ENCODE peak calls at places on chromosomes 16 and 17, in eight cellular contexts. M is GM19239; U is stimulated activated CD4-positive, alpha-beta T cell treated with anti-CD3 and anti-CD28 coated beads, Interleukin-2, amount 100 ng/mL, for 48 hours; L is uterus; I is NCI-H1436; B is effector memory CD4-positive, alpha-beta T cell; Z is RWPE2; X is EH. Q is an unnamed sample.

GRCh38 chr17:49548506-49549310 is 27.0 kb upstream of the NXPH3 start:
- DNase-seq in M (no peak), B (no peak), Z (no peak), L (no peak), U (no peak), I (peak; percentile 39), X (peak; percentile 52), Q (no peak)

GRCh38 chr17:27569257-27569722 is 61.7 kb upstream of the LGALS9 start:
- DNase-seq in B (peak; percentile 30), X (peak; percentile 44), I (no peak), U (peak; percentile 56), Z (no peak), L (no peak), M (peak; percentile 39), Q (no peak)

GRCh38 chr16:60310836-60311445 is 1576.8 kb upstream of the GOT2 start:
- DNase-seq in Z (no peak), B (no peak), L (no peak), U (no peak), I (no peak), M (no peak), X (no peak), Q (no peak)

GRCh38 chr16:66324785-66325184 is 41.7 kb upstream of the CDH5 start:
- DNase-seq in L (no peak), I (peak; percentile 30), Z (no peak), M (no peak), B (no peak), X (no peak), U (no peak), Q (no peak)

GRCh38 chr16:64738321-64738960 is 383.4 kb downstream of the CDH11 start:
- DNase-seq in L (no peak), Z (no peak), B (no peak), I (no peak), M (no peak), X (peak; percentile 89), U (no peak), Q (no peak)

GRCh38 chr16:88374736-88375135 is 8.0 kb upstream of the ZNF469 start:
- DNase-seq in Z (peak; percentile 45), U (no peak), M (no peak), L (no peak), I (no peak), B (no peak), X (no peak), Q (peak; percentile 49)

GRCh38 chr16:14020141-14020540 is 51.0 kb upstream of the MRTFB start:
- DNase-seq in I (no peak), U (no peak), M (no peak), B (no peak), Z (no peak), X (no peak), L (no peak), Q (no peak)

GRCh38 chr17:15341385-15341849 is at the start of gene TEKT3:
- DNase-seq in M (peak; percentile 12), U (peak; percentile 6), Z (no peak), I (no peak), X (peak; percentile 74), B (no peak), L (peak; percentile 87), Q (peak; percentile 93)

GRCh38 chr17:50883850-50884291 is 17.7 kb upstream of the TOB1 start:
- DNase-seq in U (no peak), M (no peak), I (no peak), X (no peak), Z (no peak), L (no peak), B (no peak), Q (no peak)

GRCh38 chr16:72612271-72612670 is 435.7 kb downstream of the ZFHX3 start:
- DNase-seq in L (no peak), U (no peak), Z (no peak), B (no peak), M (no peak), I (no peak), X (peak; percentile 36), Q (no peak)

GRCh38 chr17:48027322-48027981 is 10.1 kb downstream of the COPZ2 start:
- DNase-seq in X (no peak), Z (peak; percentile 39), I (no peak), U (no peak), M (no peak), B (no peak), L (no peak), Q (peak; percentile 50)

GRCh38 chr16:50234771-50235556 is 31.4 kb upstream of the ADCY7 start:
- DNase-seq in X (peak; percentile 67), U (no peak), L (no peak), I (no peak), B (no peak), Z (no peak), M (no peak), Q (no peak)

GRCh38 chr17:65742433-65743312 is 181.2 kb upstream of the AXIN2 start:
- DNase-seq in L (no peak), Z (no peak), M (no peak), B (no peak), U (no peak), X (peak; percentile 92), I (no peak), Q (no peak)

GRCh38 chr17:31274252-31274651 is 22.8 kb downstream of the OMG start:
- DNase-seq in L (no peak), I (peak; percentile 18), M (no peak), Z (no peak), U (no peak), B (no peak), X (peak; percentile 52), Q (no peak)

GRCh38 chr16:85326794-85327181 is 214.5 kb upstream of the CIBAR2 start:
- DNase-seq in L (no peak), M (no peak), U (no peak), X (no peak), I (no peak), Z (no peak), B (no peak), Q (no peak)